ENCODE peak calls at places on chromosomes 16 and 17, in ten cellular contexts. J is fibroblast of mammary gland, V is choroid plexus epithelial cell, Q is LNCaP clone FGC, S is tibial artery, B is HFF-Myc, I is prostate gland, R is bronchial epithelial cell, A is AG10803, L is lung. U is an unnamed sample.

GRCh38 chr16:69073181-69073669 is 32.2 kb upstream of the HAS3 start:
- DNase-seq in J (peak), V (peak), Q (no peak), S (no peak), B (peak), I (no peak), R (peak), A (peak), L (peak), U (no peak)

GRCh38 chr16:30004424-30004776 is 6.4 kb downstream of the DOC2A start:
- DNase-seq in J (no peak), V (no peak), Q (no peak), S (no peak), B (no peak), I (no peak), R (no peak), A (no peak), L (no peak), U (no peak)

GRCh38 chr17:83100853-83101391 is 21.5 kb downstream of the METRNL start:
- DNase-seq in J (no peak), V (no peak), Q (no peak), S (no peak), B (no peak), I (no peak), R (no peak), A (no peak), L (no peak), U (no peak)

GRCh38 chr17:1074886-1075665 is 78.1 kb downstream of the TIMM22 start:
- DNase-seq in J (no peak), V (no peak), Q (no peak), S (no peak), B (no peak), I (no peak), R (no peak), A (no peak), L (no peak), U (no peak)

GRCh38 chr17:3935140-3935542 is 18.9 kb upstream of the P2RX1 start:
- DNase-seq in J (peak), V (peak), Q (peak), S (no peak), B (no peak), I (peak), R (peak), A (peak), L (peak), U (no peak)

GRCh38 chr17:41870627-41871026 is 5.4 kb upstream of the KLHL11 start:
- DNase-seq in J (peak), V (no peak), Q (peak), S (no peak), B (no peak), I (peak), R (peak), A (no peak), L (no peak), U (no peak)

GRCh38 chr17:40349477-40350409 is 14.8 kb downstream of the GJD3 start:
- DNase-seq in J (peak), V (no peak), Q (no peak), S (no peak), B (no peak), I (peak), R (peak), A (no peak), L (no peak), U (no peak)

GRCh38 chr17:12395733-12396354 is 269.8 kb upstream of the MYOCD start:
- DNase-seq in J (peak), V (peak), Q (no peak), S (no peak), B (no peak), I (no peak), R (peak), A (no peak), L (peak), U (peak)

GRCh38 chr16:88691924-88692560 is 5.7 kb upstream of the SNAI3 start:
- DNase-seq in J (no peak), V (no peak), Q (no peak), S (peak), B (no peak), I (no peak), R (no peak), A (no peak), L (peak), U (no peak)

GRCh38 chr17:31540602-31541307 is 149.3 kb downstream of the RAB11FIP4 start:
- DNase-seq in J (no peak), V (no peak), Q (no peak), S (no peak), B (no peak), I (no peak), R (no peak), A (no peak), L (no peak), U (no peak)
- TF ChIP-seq CTCF in J (no peak), V (no peak), Q (no peak), S (no peak), B (no peak), I (no peak), R (no peak), A (no peak), L (no peak), U (peak)

GRCh38 chr17:79811036-79811887 is 14.4 kb upstream of the CBX8 start:
- DNase-seq in J (no peak), V (no peak), Q (no peak), S (no peak), B (no peak), I (no peak), R (no peak), A (no peak), L (no peak), U (no peak)

GRCh38 chr17:79812969-79813825 is 16.3 kb upstream of the CBX8 start:
- DNase-seq in J (no peak), V (no peak), Q (no peak), S (no peak), B (no peak), I (no peak), R (no peak), A (no peak), L (no peak), U (no peak)

GRCh38 chr17:79812206-79812968 is 15.5 kb upstream of the CBX8 start:
- DNase-seq in J (no peak), V (no peak), Q (no peak), S (no peak), B (no peak), I (no peak), R (no peak), A (no peak), L (no peak), U (no peak)

GRCh38 chr17:79810138-79811027 is 13.5 kb upstream of the CBX8 start:
- DNase-seq in J (peak), V (peak), Q (peak), S (no peak), B (no peak), I (peak), R (peak), A (peak), L (no peak), U (no peak)

GRCh38 chr17:79811888-79812205 is 15.0 kb upstream of the CBX8 start:
- DNase-seq in J (no peak), V (no peak), Q (no peak), S (no peak), B (no peak), I (no peak), R (no peak), A (no peak), L (no peak), U (no peak)
- H3K4me3 ChIP-seq in J (no peak), V (no peak), Q (no peak), S (no peak), B (no peak), I (no peak), R (no peak), A (no peak), L (no peak), U (no peak)

DNA sequence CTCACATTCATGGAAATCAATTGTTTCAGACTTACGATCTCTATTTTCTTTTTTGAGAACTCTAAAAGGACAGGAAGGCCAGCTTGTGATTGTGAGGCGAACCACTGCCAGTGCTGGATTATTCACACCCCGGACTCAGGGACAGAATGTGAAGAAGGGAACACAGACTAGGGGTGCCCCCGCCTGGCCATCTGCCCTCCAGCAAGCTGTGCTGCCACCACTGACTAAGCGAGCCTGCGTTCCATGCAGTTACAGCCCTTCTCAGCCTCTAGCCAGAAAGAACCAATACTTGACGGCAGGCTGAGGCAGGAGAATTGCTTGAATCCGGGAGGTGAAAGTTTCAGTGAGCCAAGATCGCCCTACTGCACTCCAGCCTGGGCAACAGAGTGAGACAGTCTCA is 2.8 kb downstream of the HAGH start:
- DNase-seq in J (peak), V (peak), Q (no peak), S (no peak), B (no peak), I (no peak), R (peak), A (peak), L (no peak), U (no peak)
- TF ChIP-seq CTCF in J (no peak), V (peak), Q (peak), S (no peak), B (peak), I (no peak), R (peak), A (peak), L (no peak), U (peak)

GRCh38 chr16:66940236-66940635 is 4.9 kb downstream of the CES2 start:
- DNase-seq in J (no peak), V (no peak), Q (no peak), S (no peak), B (no peak), I (no peak), R (no peak), A (no peak), L (no peak), U (no peak)
- H3K4me3 ChIP-seq in J (no peak), V (no peak), Q (no peak), S (no peak), B (no peak), I (no peak), R (no peak), A (no peak), L (no peak), U (no peak)

GRCh38 chr16:12215302-12216105 is 239.0 kb downstream of the SNX29 start:
- DNase-seq in J (no peak), V (no peak), Q (no peak), S (no peak), B (no peak), I (no peak), R (no peak), A (no peak), L (no peak), U (no peak)
- TF ChIP-seq CTCF in J (peak), V (peak), Q (no peak), S (no peak), B (peak), I (no peak), R (no peak), A (peak), L (no peak), U (peak)

GRCh38 chr17:19568016-19568350 is 34.3 kb downstream of the SLC47A1 start:
- DNase-seq in J (no peak), V (no peak), Q (no peak), S (no peak), B (no peak), I (no peak), R (no peak), A (no peak), L (no peak), U (no peak)

GRCh38 chr17:19561697-19562318 is 28.2 kb downstream of the SLC47A1 start:
- DNase-seq in J (no peak), V (no peak), Q (no peak), S (no peak), B (no peak), I (no peak), R (no peak), A (no peak), L (no peak), U (no peak)

GRCh38 chr17:19567216-19568015 is 33.8 kb downstream of the SLC47A1 start:
- DNase-seq in J (no peak), V (no peak), Q (no peak), S (no peak), B (no peak), I (no peak), R (no peak), A (no peak), L (no peak), U (no peak)

GRCh38 chr17:19569785-19570496 is 36.3 kb downstream of the SLC47A1 start:
- DNase-seq in J (no peak), V (no peak), Q (no peak), S (no peak), B (no peak), I (no peak), R (peak), A (no peak), L (no peak), U (no peak)

DNA sequence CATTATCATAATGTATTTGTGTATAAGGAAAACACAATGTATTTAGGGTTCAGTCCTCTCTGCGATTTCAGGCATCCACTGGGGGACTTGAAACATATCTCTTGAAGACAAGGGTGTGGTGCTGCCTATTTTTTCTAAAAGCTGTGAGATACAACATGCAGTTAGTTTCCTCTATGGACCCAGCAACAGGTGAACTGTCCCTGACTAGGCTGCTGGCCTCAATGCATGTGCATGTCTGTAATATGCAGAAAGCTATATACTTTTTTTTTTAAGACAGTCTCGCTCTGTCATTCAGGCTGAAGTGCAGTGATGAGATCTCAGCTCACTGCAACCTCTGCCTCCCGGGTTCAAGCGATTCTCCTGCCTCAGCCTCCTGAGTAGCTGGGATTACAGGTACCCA is 32.5 kb downstream of the SLC47A1 start:
- DNase-seq in J (no peak), V (no peak), Q (no peak), S (no peak), B (no peak), I (no peak), R (no peak), A (no peak), L (no peak), U (no peak)
- H3K4me3 ChIP-seq in J (no peak), V (no peak), Q (no peak), S (no peak), B (no peak), I (no peak), R (no peak), A (no peak), L (no peak), U (no peak)

GRCh38 chr17:7241783-7242716 is at the start of gene GABARAP:
- DNase-seq in J (peak), V (peak), Q (no peak), S (peak), B (no peak), I (peak), R (peak), A (peak), L (peak), U (peak)

GRCh38 chr17:7240375-7240774 is 1.1 kb upstream of the PHF23 start:
- DNase-seq in J (no peak), V (no peak), Q (no peak), S (no peak), B (no peak), I (no peak), R (no peak), A (no peak), L (no peak), U (no peak)

GRCh38 chr17:7239091-7240027 is at the start of gene PHF23:
- DNase-seq in J (peak), V (peak), Q (peak), S (peak), B (peak), I (peak), R (peak), A (peak), L (peak), U (peak)

GRCh38 chr17:7241047-7241733 is 1.1 kb downstream of the GABARAP start:
- DNase-seq in J (no peak), V (no peak), Q (no peak), S (no peak), B (no peak), I (no peak), R (no peak), A (peak), L (no peak), U (no peak)

DNA sequence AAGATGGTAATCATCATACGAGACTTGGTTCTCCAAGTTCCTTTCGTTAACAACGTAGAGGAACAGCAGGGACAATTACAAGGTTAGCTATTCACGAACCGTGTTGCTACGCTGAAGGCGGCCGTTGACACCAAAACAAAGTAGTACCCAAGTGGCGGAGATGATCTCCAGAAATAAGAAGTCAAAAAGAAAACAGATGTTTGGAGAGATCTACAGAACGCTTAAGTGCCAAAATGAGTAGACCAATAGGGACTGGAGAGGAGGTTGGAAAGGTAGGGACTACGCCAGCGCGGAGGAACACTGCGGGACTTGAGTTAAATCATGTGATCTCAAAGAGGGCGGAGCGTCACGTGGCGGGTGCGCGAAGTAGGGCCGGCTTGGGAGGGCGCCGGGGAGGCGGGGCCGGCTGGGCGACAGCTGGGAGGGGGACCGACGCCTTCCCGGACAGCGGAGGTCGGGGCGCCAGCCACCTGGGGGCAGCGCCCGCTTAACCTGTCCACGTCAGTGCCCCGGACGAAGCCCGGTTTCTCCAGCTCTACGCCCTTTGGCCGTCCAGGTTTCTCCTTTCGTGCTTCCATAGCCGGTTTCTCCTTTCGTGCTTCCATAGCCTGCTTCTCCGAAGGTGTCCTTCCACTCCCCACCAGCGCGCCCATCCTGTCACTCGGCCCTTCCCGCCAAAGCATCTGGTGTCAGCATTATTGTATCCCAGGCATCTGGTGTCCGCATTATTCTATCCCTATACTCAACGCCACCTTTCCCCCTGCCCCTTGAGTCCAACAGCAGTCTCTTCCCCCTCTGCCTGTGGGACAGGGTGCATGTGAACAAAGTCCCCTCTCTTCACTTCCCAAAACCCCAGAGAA is 698 bp upstream of the GABARAP start:
- DNase-seq in J (peak), V (peak), Q (peak), S (peak), B (peak), I (peak), R (peak), A (peak), L (peak), U (peak)
- TF ChIP-seq CTCF in J (no peak), V (no peak), Q (no peak), S (peak), B (no peak), I (no peak), R (no peak), A (no peak), L (peak), U (no peak)

GRCh38 chr16:87243383-87243964 is 73.7 kb downstream of the C16orf95 start:
- DNase-seq in J (no peak), V (no peak), Q (no peak), S (no peak), B (no peak), I (no peak), R (no peak), A (no peak), L (no peak), U (no peak)

GRCh38 chr16:87248704-87249103 is 68.5 kb downstream of the C16orf95 start:
- DNase-seq in J (no peak), V (no peak), Q (no peak), S (no peak), B (no peak), I (no peak), R (no peak), A (no peak), L (no peak), U (no peak)

GRCh38 chr16:87244646-87245197 is 72.5 kb downstream of the C16orf95 start:
- DNase-seq in J (no peak), V (no peak), Q (no peak), S (no peak), B (no peak), I (no peak), R (no peak), A (no peak), L (no peak), U (no peak)

GRCh38 chr16:87249425-87249824 is 67.8 kb downstream of the C16orf95 start:
- DNase-seq in J (no peak), V (no peak), Q (no peak), S (no peak), B (no peak), I (no peak), R (no peak), A (no peak), L (no peak), U (no peak)

DNA sequence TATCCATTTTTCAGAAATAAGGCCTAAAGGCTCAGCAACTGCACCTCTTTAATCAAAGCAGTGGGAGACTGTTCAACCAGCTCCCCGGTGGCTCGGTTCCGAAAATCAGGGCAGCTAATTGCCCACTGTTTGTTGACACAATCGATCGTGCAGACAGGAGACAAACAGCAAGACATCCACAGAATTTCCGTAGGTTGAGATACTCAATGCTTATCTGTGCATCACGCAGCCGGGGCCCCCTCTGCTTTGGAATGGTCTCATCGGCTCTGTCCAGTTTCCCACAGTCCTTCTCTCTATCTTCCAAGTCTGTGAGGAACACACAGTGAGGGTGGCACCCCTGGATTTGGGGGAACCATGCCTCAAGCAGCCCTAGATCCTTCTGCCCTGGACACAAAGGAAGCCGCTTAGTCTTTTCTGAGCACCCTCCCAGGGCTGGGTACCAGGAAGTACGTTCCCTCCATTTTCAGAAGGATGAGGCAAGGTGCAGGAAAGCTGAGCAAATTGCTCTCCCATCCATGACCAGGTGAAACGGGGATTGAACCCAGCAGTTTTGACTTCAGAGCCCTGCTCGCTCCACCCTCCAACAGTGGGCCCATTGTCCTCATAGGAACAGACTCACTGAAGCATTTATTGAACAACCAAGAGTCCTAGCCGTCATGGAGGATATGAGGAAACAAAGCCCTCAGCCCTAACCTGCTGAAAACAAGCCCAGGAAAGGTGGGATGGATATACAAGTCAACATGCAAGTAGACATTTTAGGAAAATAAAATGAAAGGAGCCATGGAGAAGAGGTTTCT is 70.7 kb downstream of the C16orf95 start:
- DNase-seq in J (no peak), V (no peak), Q (no peak), S (no peak), B (no peak), I (no peak), R (no peak), A (no peak), L (no peak), U (no peak)
- H3K4me3 ChIP-seq in J (no peak), V (no peak), Q (no peak), S (no peak), B (no peak), I (no peak), R (no peak), A (no peak), L (no peak), U (no peak)

GRCh38 chr17:71142333-71142732 is 973.0 kb downstream of the KCNJ2 start:
- DNase-seq in J (no peak), V (no peak), Q (no peak), S (no peak), B (no peak), I (no peak), R (no peak), A (no peak), L (no peak), U (no peak)

GRCh38 chr17:71145486-71145885 is 975.3 kb upstream of the SOX9 start:
- DNase-seq in J (no peak), V (no peak), Q (no peak), S (no peak), B (no peak), I (no peak), R (no peak), A (peak), L (no peak), U (no peak)

GRCh38 chr17:71149607-71150006 is 971.2 kb upstream of the SOX9 start:
- DNase-seq in J (no peak), V (no peak), Q (no peak), S (no peak), B (no peak), I (no peak), R (no peak), A (no peak), L (no peak), U (no peak)

DNA sequence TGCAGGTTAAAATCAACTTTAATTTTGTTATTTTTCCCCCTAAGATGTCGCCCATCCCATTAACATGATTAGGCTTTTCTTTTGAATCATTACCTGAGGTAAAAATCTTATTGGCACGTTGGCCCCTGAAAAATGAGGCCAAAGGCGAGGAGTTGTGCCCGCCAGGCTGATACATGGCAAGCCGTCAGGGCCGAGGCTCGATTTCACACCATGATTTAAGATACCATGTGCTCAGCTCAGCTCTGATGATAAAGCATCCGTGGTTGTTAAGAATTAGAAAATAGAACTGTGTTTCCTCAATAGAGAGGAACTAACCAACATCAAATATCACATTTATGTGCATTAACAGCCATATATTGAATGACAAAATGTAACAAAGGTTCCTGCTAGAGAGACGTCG is 972.9 kb upstream of the SOX9 start:
- DNase-seq in J (no peak), V (no peak), Q (no peak), S (no peak), B (no peak), I (no peak), R (no peak), A (no peak), L (no peak), U (no peak)
- TF ChIP-seq CTCF in J (no peak), V (no peak), Q (no peak), S (no peak), B (no peak), I (no peak), R (no peak), A (no peak), L (no peak), U (no peak)

U was measured in GM12864.